ENCODE peak calls at places on chromosomes 1 and 21, in five cellular contexts. I, Z, L, W and U are unnamed samples. For H3K36me3, the result is how much of the 10 kb centered on the place peaks cover.

GRCh38 chr1:218642033-218642954 is 297.2 kb downstream of the TGFB2 start:
- DNase-seq in I (no peak), Z (no peak), L (no peak), W (no peak), U (no peak)

GRCh38 chr1:156721131-156721924 is 6.9 kb upstream of the METTL25B start:
- DNase-seq in I (no peak), Z (no peak), L (no peak), W (no peak), U (no peak)

GRCh38 chr21:30713786-30714185 is 4.8 kb downstream of the KRTAP21-3 start:
- DNase-seq in I (no peak), Z (no peak), L (no peak), W (no peak), U (no peak)

GRCh38 chr21:16976132-16976666 is 536.6 kb upstream of the CXADR start:
- DNase-seq in I (no peak), Z (no peak), L (no peak), W (no peak), U (no peak)

GRCh38 chr1:35726814-35727433 is 8.2 kb upstream of the C1orf216 start:
- DNase-seq in I (peak), Z (peak), L (no peak), W (peak), U (peak)

GRCh38 chr1:94727846-94728715 is 92.1 kb upstream of the SLC44A3 start:
- DNase-seq in I (no peak), Z (no peak), L (no peak), W (peak), U (peak)

GRCh38 chr21:28554660-28555475 is 437.8 kb downstream of the LTN1 start:
- DNase-seq in I (peak), Z (no peak), L (no peak), W (no peak), U (no peak)

GRCh38 chr1:247357781-247358211 is 26.1 kb upstream of the ZNF496 start:
- DNase-seq in I (no peak), Z (no peak), L (peak), W (no peak), U (no peak)

GRCh38 chr1:192448026-192448578 is 127.5 kb upstream of the RGS1 start:
- DNase-seq in I (no peak), Z (no peak), L (no peak), W (no peak), U (no peak)

DNA sequence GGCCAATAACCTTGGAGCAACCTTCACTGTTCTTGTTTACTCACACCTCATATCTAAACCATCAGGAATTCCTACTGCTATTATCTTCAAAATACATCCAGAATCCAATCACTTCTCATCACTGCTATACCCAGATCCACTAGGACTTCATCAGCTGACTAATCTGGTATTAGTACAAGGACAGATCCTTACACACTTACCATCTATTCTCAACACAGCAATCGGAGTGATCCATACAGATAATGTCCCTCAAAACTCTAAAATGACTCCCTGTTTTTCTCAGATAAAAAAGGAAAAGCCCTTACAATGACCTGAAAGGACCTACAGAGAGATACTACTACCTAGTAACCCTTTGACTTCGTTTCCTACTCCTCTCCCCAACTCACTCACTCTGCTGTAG is 70.8 kb downstream of the ZNF644 start:
- DNase-seq in I (no peak), Z (no peak), L (no peak), W (no peak), U (no peak)
- TF ChIP-seq ATF3 in I (no peak), Z (no peak), L (no peak), W (no peak), U (no peak)

GRCh38 chr1:230253150-230253549 is 173.0 kb downstream of the PGBD5 start:
- DNase-seq in I (no peak), Z (no peak), L (no peak), W (no peak), U (no peak)

GRCh38 chr1:230248876-230249275 is 177.3 kb downstream of the PGBD5 start:
- DNase-seq in I (no peak), Z (no peak), L (no peak), W (no peak), U (no peak)

GRCh38 chr1:230251644-230252191 is 174.4 kb downstream of the PGBD5 start:
- DNase-seq in I (peak), Z (no peak), L (peak), W (no peak), U (no peak)

GRCh38 chr1:230250061-230250460 is 176.1 kb downstream of the PGBD5 start:
- DNase-seq in I (no peak), Z (no peak), L (no peak), W (no peak), U (no peak)

GRCh38 chr1:230250676-230251075 is 175.5 kb downstream of the PGBD5 start:
- DNase-seq in I (peak), Z (no peak), L (no peak), W (no peak), U (no peak)
- H3K36me3 ChIP-seq in I (under half), Z (half or more), L (under half), W (under half), U (under half)

DNA sequence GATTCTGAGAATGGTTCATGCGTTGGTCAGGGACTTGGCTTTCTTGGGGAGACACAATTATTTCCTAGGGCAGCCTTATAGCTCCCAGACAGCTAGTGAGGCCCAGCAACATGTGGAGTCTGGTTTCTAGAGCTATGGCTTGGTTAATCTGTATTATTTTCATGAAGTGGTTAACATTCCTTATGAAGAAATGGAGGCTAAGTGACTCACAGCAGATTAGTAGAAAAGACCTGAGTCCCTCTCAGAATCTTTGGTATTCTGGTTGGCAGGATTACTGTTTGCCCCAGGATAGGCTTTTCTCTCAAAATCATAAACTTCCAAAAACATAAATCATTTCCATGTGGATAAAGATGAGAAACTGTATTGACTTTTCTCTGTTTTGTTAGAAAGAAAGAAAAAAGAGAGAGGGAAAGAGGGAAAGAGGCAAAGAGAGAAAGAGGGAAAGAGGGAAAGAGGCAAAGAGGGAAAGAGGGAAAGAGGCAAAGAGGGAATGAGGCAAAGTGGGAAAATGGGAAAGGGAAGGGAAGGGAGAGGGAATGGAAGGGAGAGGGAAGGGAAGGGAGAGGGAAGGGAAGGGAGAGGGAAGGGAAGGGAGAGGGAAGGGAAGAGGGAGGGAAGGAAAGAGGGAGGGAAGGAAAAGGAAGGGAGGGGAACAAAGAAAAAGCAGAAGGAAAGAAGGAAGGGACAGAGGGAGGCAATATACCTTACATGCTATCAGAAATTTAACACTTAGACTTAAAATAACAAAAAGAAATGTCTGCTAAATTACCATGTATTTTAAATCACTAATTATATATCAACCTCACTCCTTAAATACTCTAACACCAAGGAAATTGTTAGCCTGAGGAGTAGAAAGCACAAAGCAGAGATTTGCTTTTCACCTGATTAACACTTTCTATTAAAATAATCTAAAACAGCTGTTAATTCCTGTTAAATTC is 42.0 kb downstream of the DUSP10 start:
- DNase-seq in I (no peak), Z (no peak), L (no peak), W (no peak), U (no peak)
- TF ChIP-seq YY1 in I (no peak), Z (no peak), L (no peak), W (no peak), U (no peak)

DNA sequence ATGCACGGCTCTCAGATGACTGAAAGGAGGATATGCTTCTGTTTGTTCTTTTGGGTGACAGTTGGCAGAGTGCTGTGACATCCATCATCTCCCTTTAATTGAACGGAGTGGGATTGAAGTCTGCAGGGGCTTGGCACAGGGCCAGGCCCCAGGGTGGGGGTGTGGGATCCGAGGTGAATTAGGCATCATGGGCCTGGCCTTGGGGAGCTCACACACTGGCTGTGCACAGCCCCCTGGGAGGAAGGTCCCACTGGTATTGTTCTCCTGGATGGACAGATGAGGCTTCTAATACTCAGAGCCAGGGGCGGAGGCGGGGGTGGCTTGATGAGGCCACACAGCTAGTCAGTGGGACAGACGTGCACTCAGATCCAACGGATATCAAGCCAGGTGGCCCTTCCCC is 19.3 kb downstream of the EPHB2 start:
- DNase-seq in I (no peak), Z (no peak), L (no peak), W (no peak), U (no peak)
- TF ChIP-seq ATF3 in I (no peak), Z (no peak), L (no peak), W (no peak), U (no peak)

GRCh38 chr1:53285546-53285945 is 42.3 kb downstream of the LRP8 start:
- DNase-seq in I (no peak), Z (no peak), L (no peak), W (no peak), U (no peak)

GRCh38 chr1:53286950-53287349 is 40.9 kb downstream of the LRP8 start:
- DNase-seq in I (no peak), Z (no peak), L (no peak), W (no peak), U (no peak)

GRCh38 chr1:53288247-53289049 is 39.4 kb downstream of the LRP8 start:
- DNase-seq in I (no peak), Z (no peak), L (no peak), W (no peak), U (no peak)

GRCh38 chr1:53284224-53285020 is 43.4 kb downstream of the LRP8 start:
- DNase-seq in I (no peak), Z (no peak), L (no peak), W (no peak), U (no peak)

DNA sequence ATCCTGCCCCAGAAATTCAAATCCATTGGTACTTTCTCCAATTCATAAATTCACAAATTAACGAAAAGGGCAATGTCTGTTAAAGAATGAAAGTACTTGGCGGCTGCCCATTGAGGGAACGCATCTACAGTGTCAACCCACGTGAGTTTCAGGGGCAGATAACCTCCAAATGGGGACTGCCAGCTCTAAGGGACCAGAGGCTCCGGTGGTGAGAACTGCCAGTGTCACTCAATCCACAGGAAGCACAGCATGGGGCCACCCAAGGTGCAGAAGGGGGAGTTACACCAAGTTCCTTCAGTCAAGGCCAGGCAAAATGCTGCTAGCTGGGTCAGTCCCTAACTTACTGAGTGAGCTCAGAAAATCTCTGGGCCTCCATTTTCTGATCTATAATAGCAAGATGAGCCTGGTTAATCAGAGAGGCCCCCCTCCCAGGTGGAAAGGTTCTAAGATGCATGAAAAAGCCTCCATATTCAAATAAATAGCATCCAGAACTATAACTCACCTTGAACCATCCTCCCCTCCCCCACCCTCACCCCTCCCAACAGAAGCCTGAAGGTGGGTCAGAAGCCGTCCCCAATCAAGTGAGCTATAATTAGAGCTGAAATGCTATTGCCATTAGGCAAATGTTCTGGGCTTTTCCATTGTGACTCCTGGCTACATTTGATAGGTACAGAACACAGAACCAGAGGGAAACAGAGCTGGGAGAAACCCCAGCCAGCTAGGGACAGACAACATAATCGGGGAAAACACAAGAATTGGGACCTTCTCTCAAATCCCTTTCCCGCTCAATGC is 41.7 kb downstream of the LRP8 start:
- DNase-seq in I (no peak), Z (no peak), L (no peak), W (no peak), U (no peak)
- H3K36me3 ChIP-seq in I (under half), Z (half or more), L (under half), W (under half), U (under half)

GRCh38 chr1:84247425-84248220 is 53.9 kb upstream of the SAMD13 start:
- DNase-seq in I (no peak), Z (peak), L (no peak), W (no peak), U (peak)
- TF ChIP-seq YY1 in I (no peak), Z (no peak), L (no peak), W (no peak), U (no peak)

GRCh38 chr1:91806777-91807700 is 78.9 kb downstream of the TGFBR3 start:
- DNase-seq in I (no peak), Z (no peak), L (no peak), W (peak), U (no peak)

GRCh38 chr1:91804546-91805023 is 81.4 kb downstream of the TGFBR3 start:
- DNase-seq in I (no peak), Z (peak), L (peak), W (no peak), U (peak)

GRCh38 chr1:91803847-91804545 is 82.0 kb downstream of the TGFBR3 start:
- DNase-seq in I (no peak), Z (no peak), L (peak), W (no peak), U (no peak)

GRCh38 chr1:91806146-91806545 is 79.8 kb downstream of the TGFBR3 start:
- DNase-seq in I (no peak), Z (no peak), L (no peak), W (no peak), U (no peak)

DNA sequence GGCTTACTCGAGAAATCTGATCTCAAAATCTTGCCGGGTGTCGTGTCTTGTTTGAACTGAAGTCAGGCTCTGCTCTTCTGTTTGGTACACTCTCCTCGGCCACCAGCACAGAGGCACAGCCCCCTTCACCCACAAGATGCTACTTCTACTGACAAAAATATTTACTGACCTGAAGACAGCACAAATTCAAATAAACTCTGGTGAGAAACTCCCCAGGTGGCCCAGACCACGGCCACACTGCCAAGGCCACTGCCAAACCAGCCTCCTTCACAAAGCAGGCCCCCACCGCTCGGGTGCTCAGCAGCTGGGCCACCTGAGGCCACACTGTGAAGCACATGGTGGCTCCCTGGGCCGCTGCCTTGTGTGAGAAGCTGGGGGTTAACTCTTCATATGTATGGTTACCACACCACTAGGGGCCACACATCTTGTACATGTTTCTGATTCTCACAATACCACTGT is 80.6 kb downstream of the TGFBR3 start:
- DNase-seq in I (no peak), Z (no peak), L (no peak), W (no peak), U (no peak)
- TF ChIP-seq ATF3 in I (no peak), Z (no peak), L (no peak), W (no peak), U (no peak)